ENCODE peak calls at places on chromosomes 6 and 20, in seven cellular contexts. O is hepatocyte, S is neural progenitor cell, N is PC-3, X is GM23338, K is SK-N-SH, C is GM23248. W is an unnamed sample.

GRCh38 chr6:106097368-106098231 is 11.5 kb downstream of the PRDM1 start:
- DNase-seq in K (no peak), N (peak; percentile 23), S (no peak), O (no peak), X (no peak), C (peak; percentile 75), W (peak; percentile 83)

GRCh38 chr6:56708810-56709597 is 66.3 kb upstream of the DST start:
- DNase-seq in O (peak; percentile 78), S (peak; percentile 62), N (peak; percentile 85), K (peak; percentile 39), C (peak; percentile 86), X (peak; percentile 81), W (peak; percentile 72)

GRCh38 chr6:12844284-12845223 is 128.0 kb downstream of the PHACTR1 start:
- DNase-seq in X (peak; percentile 75), O (peak; percentile 31), C (peak; percentile 56), S (peak; percentile 46), N (peak; percentile 52), K (peak; percentile 37), W (peak; percentile 21)

GRCh38 chr6:142058216-142058925 is 74.4 kb upstream of the GJE1 start:
- DNase-seq in X (no peak), S (no peak), N (no peak), O (no peak), K (no peak), C (no peak), W (no peak)

GRCh38 chr6:138001750-138002349 is 105.4 kb downstream of the PERP start:
- DNase-seq in S (peak; percentile 70), X (peak; percentile 73), C (peak; percentile 70), O (peak; percentile 72), K (peak; percentile 34), N (peak; percentile 69), W (peak; percentile 63)

GRCh38 chr6:126721581-126722145 is 381.7 kb downstream of the CENPW start:
- DNase-seq in O (peak; percentile 14), N (peak; percentile 47), K (no peak), S (no peak), C (peak; percentile 93), X (no peak), W (no peak)

GRCh38 chr6:113829702-113830058 is 27.5 kb upstream of the MARCKS start:
- DNase-seq in N (no peak), S (peak; percentile 3), K (no peak), X (peak; percentile 21), O (peak; percentile 21), C (peak; percentile 33), W (no peak)

GRCh38 chr20:1526896-1527295 is 30.6 kb downstream of the SIRPD start:
- DNase-seq in S (no peak), N (peak; percentile 50), K (no peak), X (no peak), O (no peak), C (peak; percentile 30), W (peak; percentile 40)

GRCh38 chr6:87903299-87903698 is 144.3 kb upstream of the SPACA1 start:
- DNase-seq in S (peak; percentile 9), C (no peak), K (no peak), N (no peak), O (no peak), X (peak; percentile 22), W (no peak)
- H3K4me1 ChIP-seq in S (peaks cover 19% of the 10 kb centered on the region), C (peaks cover 12% of the 10 kb centered on the region), K (no peaks in the 10 kb centered on the region), N (no peaks in the 10 kb centered on the region), O (peaks cover 15% of the 10 kb centered on the region), X (peaks cover 45% of the 10 kb centered on the region), W (peaks cover 52% of the 10 kb centered on the region)

GRCh38 chr20:46299078-46299477 is 9.2 kb downstream of the CDH22 start:
- DNase-seq in N (no peak), S (no peak), K (no peak), O (no peak), X (no peak), C (no peak), W (no peak)

GRCh38 chr20:46298374-46298773 is 9.9 kb downstream of the CDH22 start:
- DNase-seq in X (no peak), K (no peak), N (no peak), S (no peak), O (no peak), C (no peak), W (no peak)

GRCh38 chr20:46289416-46289815 is 18.9 kb downstream of the CDH22 start:
- DNase-seq in S (no peak), O (no peak), C (no peak), K (no peak), X (no peak), N (peak; percentile 46), W (no peak)

GRCh38 chr20:46296526-46297250 is 11.6 kb downstream of the CDH22 start:
- DNase-seq in O (no peak), K (no peak), N (no peak), C (no peak), X (no peak), S (no peak), W (no peak)

DNA sequence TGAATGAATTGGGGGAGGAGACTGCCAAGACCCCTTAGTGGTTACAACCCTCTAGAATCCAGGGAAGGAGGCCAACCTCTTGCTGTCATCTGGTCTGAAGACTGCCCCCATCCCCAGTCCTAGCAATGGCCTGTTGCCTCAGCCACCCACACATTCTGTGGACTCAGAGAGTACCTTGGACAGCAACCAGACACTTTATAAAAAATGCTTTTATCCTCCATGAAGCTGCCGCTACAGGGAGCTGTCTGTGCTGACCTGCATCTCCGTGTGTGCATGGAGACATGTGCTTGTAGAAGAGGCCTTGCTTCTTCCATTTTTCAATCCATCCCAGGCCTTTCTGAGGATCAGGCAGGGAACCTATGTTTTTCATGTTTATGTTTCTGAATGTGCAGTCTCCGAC is 15.2 kb downstream of the CDH22 start:
- DNase-seq in K (no peak), N (peak; percentile 68), C (peak; percentile 58), S (peak; percentile 92), O (peak; percentile 75), X (peak; percentile 78), W (peak; percentile 33)
- TF ChIP-seq EZH2phosphoT487 in K (no peak), N (no peak), C (no peak), S (no peak), O (no peak), X (no peak), W (no peak)

GRCh38 chr6:582370-582769 is 74.5 kb downstream of the HUS1B start:
- DNase-seq in X (peak; percentile 87), S (peak; percentile 77), C (no peak), N (no peak), K (no peak), O (peak; percentile 18), W (no peak)

GRCh38 chr6:586553-586952 is 70.3 kb downstream of the HUS1B start:
- DNase-seq in K (no peak), X (no peak), S (no peak), N (no peak), C (no peak), O (no peak), W (no peak)

GRCh38 chr6:579339-579738 is 77.6 kb downstream of the HUS1B start:
- DNase-seq in K (peak; percentile 69), S (no peak), X (no peak), O (peak; percentile 34), C (peak; percentile 13), N (peak; percentile 37), W (no peak)

GRCh38 chr6:583639-584038 is 73.3 kb downstream of the HUS1B start:
- DNase-seq in C (no peak), N (no peak), K (no peak), O (no peak), S (peak; percentile 22), X (no peak), W (no peak)

DNA sequence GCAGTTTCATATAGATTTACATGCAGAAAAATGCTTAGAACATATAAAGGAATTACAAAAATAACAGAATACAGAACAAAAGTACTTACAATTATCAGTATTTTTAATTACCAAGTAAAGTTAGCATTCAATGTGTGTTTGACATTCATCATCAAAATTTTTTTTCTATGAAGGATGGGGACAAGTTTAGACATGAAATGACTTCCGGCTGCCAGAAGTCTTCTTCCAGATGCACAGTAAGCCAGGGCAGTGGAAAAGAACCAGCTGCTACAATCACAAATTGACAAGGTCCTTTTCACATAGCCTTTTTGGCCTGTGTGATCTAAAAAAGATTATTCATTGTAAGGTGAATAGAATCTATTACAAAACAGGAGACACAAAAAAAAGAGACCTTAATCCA is 73.8 kb downstream of the HUS1B start:
- DNase-seq in K (no peak), N (no peak), X (no peak), C (no peak), S (no peak), O (no peak), W (no peak)
- H3K4me1 ChIP-seq in K (no peaks in the 10 kb centered on the region), N (no peaks in the 10 kb centered on the region), X (peaks cover 46% of the 10 kb centered on the region), C (no peaks in the 10 kb centered on the region), S (peaks cover 26% of the 10 kb centered on the region), O (peaks cover 11% of the 10 kb centered on the region), W (no peaks in the 10 kb centered on the region)

DNA sequence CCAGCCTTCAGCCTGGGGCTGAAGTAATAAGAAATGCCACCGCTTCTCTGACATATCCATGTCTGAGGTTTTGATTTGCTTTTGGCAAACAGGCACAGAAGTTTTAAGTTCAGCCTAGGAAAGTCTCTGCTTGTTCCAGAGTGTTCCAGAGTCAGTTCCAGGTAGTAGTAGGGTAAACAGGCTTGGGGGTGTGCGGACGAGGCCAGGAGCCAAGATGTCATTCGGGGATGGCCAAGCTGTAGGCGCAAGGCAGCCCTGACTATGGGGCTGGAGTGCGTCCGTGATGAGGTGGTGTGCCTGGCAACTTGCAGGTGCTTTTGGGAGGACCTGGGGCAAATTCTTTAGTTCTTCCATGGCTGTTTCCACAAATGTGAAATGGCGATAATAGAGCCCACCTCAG is 60.3 kb downstream of the IRF4 start:
- DNase-seq in K (no peak), C (no peak), S (no peak), O (no peak), X (no peak), N (no peak), W (no peak)
- TF ChIP-seq EZH2phosphoT487 in K (no peak), C (no peak), S (no peak), O (no peak), X (no peak), N (no peak), W (no peak)

GRCh38 chr20:50367104-50367674 is 143.0 kb upstream of the PTPN1 start:
- DNase-seq in C (no peak), K (no peak), X (no peak), S (no peak), N (no peak), O (no peak), W (no peak)
- H3K4me1 ChIP-seq in C (no peaks in the 10 kb centered on the region), K (peaks cover 1% of the 10 kb centered on the region), X (no peaks in the 10 kb centered on the region), S (no peaks in the 10 kb centered on the region), N (peaks cover 10% of the 10 kb centered on the region), O (peaks cover 21% of the 10 kb centered on the region), W (peaks cover 6% of the 10 kb centered on the region)

GRCh38 chr6:86856937-86857563 is 80.3 kb upstream of the HTR1E start:
- DNase-seq in C (peak; percentile 60), N (peak; percentile 58), X (peak; percentile 82), K (peak; percentile 4), O (peak; percentile 72), S (peak; percentile 71), W (peak; percentile 59)
- TF ChIP-seq EZH2phosphoT487 in C (no peak), N (no peak), X (no peak), K (no peak), O (no peak), S (no peak), W (no peak)

GRCh38 chr6:37283268-37283667 is 25.3 kb upstream of the TMEM217 start:
- DNase-seq in S (no peak), K (no peak), X (no peak), O (no peak), N (no peak), C (peak; percentile 17), W (no peak)
- H3K4me1 ChIP-seq in S (no peaks in the 10 kb centered on the region), K (no peaks in the 10 kb centered on the region), X (no peaks in the 10 kb centered on the region), O (no peaks in the 10 kb centered on the region), N (no peaks in the 10 kb centered on the region), C (peaks cover 24% of the 10 kb centered on the region), W (no peaks in the 10 kb centered on the region)